ENCODE peak calls at places on chromosomes 11 and 22, in five cellular contexts. U is CD8-positive, alpha-beta T cell; X is fibroblast of pulmonary artery; Q is MM.1S; B is HTR-8/SVneo. C is an unnamed sample.

GRCh38 chr11:3215346-3216026 is 3.1 kb downstream of the MRGPRG start:
- DNase-seq in Q (no peak), X (no peak), U (no peak), B (no peak), C (no peak)

GRCh38 chr22:37184816-37185541 is 3.1 kb downstream of the C1QTNF6 start:
- DNase-seq in Q (no peak), B (no peak), U (no peak), X (no peak), C (no peak)

GRCh38 chr11:88313441-88313840 is 24.1 kb downstream of the CTSC start:
- DNase-seq in X (no peak), U (no peak), B (no peak), Q (no peak), C (no peak)

GRCh38 chr11:86632499-86633269 is 39.7 kb downstream of the ME3 start:
- DNase-seq in X (peak; percentile 90), B (peak; percentile 93), Q (no peak), U (no peak), C (no peak)

GRCh38 chr22:38870791-38871359 is 1.1 kb downstream of the CBX6 start:
- DNase-seq in U (no peak), X (no peak), Q (no peak), B (no peak), C (no peak)

GRCh38 chr11:119992171-119993051 is 145.5 kb downstream of the TRIM29 start:
- DNase-seq in B (no peak), X (no peak), Q (no peak), U (no peak), C (no peak)

GRCh38 chr11:117910525-117910924 is 18.7 kb downstream of the TMPRSS13 start:
- DNase-seq in Q (no peak), B (no peak), X (no peak), U (no peak), C (no peak)

GRCh38 chr11:83219095-83219494 is 25.6 kb downstream of the ANKRD42 start:
- DNase-seq in X (no peak), U (no peak), B (no peak), Q (no peak), C (no peak)

GRCh38 chr11:20125927-20126326 is 34.3 kb downstream of the DBX1 start:
- DNase-seq in B (peak; percentile 42), U (no peak), Q (no peak), X (peak; percentile 53), C (no peak)

GRCh38 chr22:50693462-50693861 is 20.8 kb downstream of the SHANK3 start:
- DNase-seq in U (no peak), X (no peak), Q (no peak), B (no peak), C (no peak)

C was measured in RPMI8226.